ENCODE peak calls at places on chromosomes 6 and 20, in four cellular contexts. X is heart right ventricle; S is stimulated activated effector memory CD8-positive, alpha-beta T cell treated with anti-CD3 and anti-CD28 coated beads, Interleukin-12 subunit alpha, Interleukin-12 subunit beta, amount 100 ng/mL, for 72 hours; Z is T-helper 17 cell. H is an unnamed sample.

GRCh38 chr6:158991017-158991723 is 8.8 kb downstream of the RSPH3 start:
- DNase-seq in X (no peak), S (peak), Z (no peak), H (no peak)

GRCh38 chr6:484086-484728 is 92.7 kb downstream of the IRF4 start:
- DNase-seq in X (no peak), S (peak), Z (no peak), H (no peak)

GRCh38 chr6:25852756-25853155 is 20.9 kb upstream of the SLC17A1 start:
- DNase-seq in X (no peak), S (no peak), Z (no peak), H (no peak)

GRCh38 chr6:106141441-106142237 is 55.5 kb downstream of the PRDM1 start:
- DNase-seq in X (no peak), S (peak), Z (no peak), H (no peak)

GRCh38 chr6:12436683-12437082 is 146.5 kb downstream of the EDN1 start:
- DNase-seq in X (no peak), S (no peak), Z (no peak), H (no peak)

GRCh38 chr6:17986656-17987575 is 519 bp downstream of the KIF13A start:
- DNase-seq in X (peak), S (no peak), Z (no peak), H (peak)

GRCh38 chr6:130587778-130588520 is 222.1 kb downstream of the TMEM200A start:
- DNase-seq in X (no peak), S (no peak), Z (no peak), H (no peak)

GRCh38 chr6:25960689-25961088 is 1.9 kb upstream of the TRIM38 start:
- DNase-seq in X (no peak), S (peak), Z (no peak), H (no peak)

GRCh38 chr20:37669062-37669772 is 24.6 kb upstream of the CTNNBL1 start:
- DNase-seq in X (no peak), S (no peak), Z (no peak), H (no peak)

GRCh38 chr6:139449611-139450000 is 75.2 kb upstream of the CITED2 start:
- DNase-seq in X (no peak), S (no peak), Z (no peak), H (no peak)

GRCh38 chr6:109230444-109230843 is 135.1 kb downstream of the CEP57L1 start:
- DNase-seq in X (no peak), S (no peak), Z (no peak), H (no peak)

GRCh38 chr6:69917834-69918233 is 51.5 kb downstream of the COL19A1 start:
- DNase-seq in X (no peak), S (no peak), Z (no peak), H (no peak)

GRCh38 chr20:10565922-10566897 is 107.6 kb downstream of the JAG1 start:
- DNase-seq in X (no peak), S (no peak), Z (no peak), H (no peak)

GRCh38 chr20:61730631-61731362 is 334.9 kb downstream of the TAF4 start:
- DNase-seq in X (no peak), S (no peak), Z (no peak), H (no peak)

H was measured in memory B cell.